ENCODE peak calls at places on chromosomes 11 and 22, in four cellular contexts. One of them, this sample, is unnamed.

GRCh38 chr11:101738494-101738893 is 154.7 kb upstream of the TRPC6 start:
- DNase-seq in choroid plexus epithelial cell: no peak
- DNase-seq in cardiac muscle cell: no peak
- DNase-seq in B cell: no peak
- DNase-seq in this sample: no peak

GRCh38 chr11:124082371-124082770 is 32.9 kb upstream of the VWA5A start:
- DNase-seq in choroid plexus epithelial cell: no peak
- DNase-seq in cardiac muscle cell: no peak
- DNase-seq in B cell: no peak
- DNase-seq in this sample: no peak

GRCh38 chr11:111846063-111846462 is 25.3 kb downstream of the ALG9 start:
- DNase-seq in choroid plexus epithelial cell: peak
- DNase-seq in cardiac muscle cell: no peak
- DNase-seq in B cell: no peak
- DNase-seq in this sample: no peak

GRCh38 chr11:126497581-126498109 is 142.2 kb downstream of the ST3GAL4 start:
- DNase-seq in choroid plexus epithelial cell: no peak
- DNase-seq in cardiac muscle cell: no peak
- DNase-seq in B cell: no peak
- DNase-seq in this sample: no peak

GRCh38 chr11:119643212-119643877 is 85.7 kb downstream of the NECTIN1 start:
- DNase-seq in choroid plexus epithelial cell: no peak
- DNase-seq in cardiac muscle cell: no peak
- DNase-seq in B cell: no peak
- DNase-seq in this sample: no peak

GRCh38 chr11:11502303-11502828 is 119.4 kb downstream of the GALNT18 start:
- DNase-seq in choroid plexus epithelial cell: no peak
- DNase-seq in cardiac muscle cell: peak
- DNase-seq in B cell: no peak
- DNase-seq in this sample: no peak

GRCh38 chr11:72721689-72722049 is 30.5 kb downstream of the ARAP1 start:
- DNase-seq in choroid plexus epithelial cell: peak
- DNase-seq in cardiac muscle cell: no peak
- DNase-seq in B cell: no peak
- DNase-seq in this sample: peak

GRCh38 chr22:47623056-47623739 is 860.7 kb downstream of the TBC1D22A start:
- DNase-seq in choroid plexus epithelial cell: no peak
- DNase-seq in cardiac muscle cell: no peak
- DNase-seq in B cell: no peak
- DNase-seq in this sample: no peak

GRCh38 chr11:34208266-34209135 is 103.1 kb downstream of the NAT10 start:
- DNase-seq in choroid plexus epithelial cell: peak
- DNase-seq in cardiac muscle cell: no peak
- DNase-seq in B cell: no peak
- DNase-seq in this sample: no peak

GRCh38 chr22:31241936-31242335 is 29.8 kb downstream of the LIMK2 start:
- DNase-seq in choroid plexus epithelial cell: peak
- DNase-seq in cardiac muscle cell: no peak
- DNase-seq in B cell: no peak
- DNase-seq in this sample: no peak

GRCh38 chr22:50014655-50015401 is 2.3 kb upstream of the IL17REL start:
- DNase-seq in choroid plexus epithelial cell: no peak
- DNase-seq in cardiac muscle cell: no peak
- DNase-seq in B cell: peak
- DNase-seq in this sample: no peak

GRCh38 chr11:844693-845644 is 2.3 kb downstream of the TSPAN4 start:
- DNase-seq in choroid plexus epithelial cell: peak
- DNase-seq in cardiac muscle cell: peak
- DNase-seq in B cell: peak
- DNase-seq in this sample: no peak

GRCh38 chr22:47052236-47053012 is 290.0 kb downstream of the TBC1D22A start:
- DNase-seq in choroid plexus epithelial cell: no peak
- DNase-seq in cardiac muscle cell: no peak
- DNase-seq in B cell: no peak
- DNase-seq in this sample: no peak

GRCh38 chr22:19656541-19657251 is 57.6 kb upstream of the SEPTIN5 start:
- DNase-seq in choroid plexus epithelial cell: no peak
- DNase-seq in cardiac muscle cell: no peak
- DNase-seq in B cell: no peak
- DNase-seq in this sample: no peak

GRCh38 chr22:36432592-36433317 is 45.0 kb upstream of the MYH9 start:
- DNase-seq in choroid plexus epithelial cell: peak
- DNase-seq in cardiac muscle cell: peak
- DNase-seq in B cell: no peak
- DNase-seq in this sample: no peak

DNA sequence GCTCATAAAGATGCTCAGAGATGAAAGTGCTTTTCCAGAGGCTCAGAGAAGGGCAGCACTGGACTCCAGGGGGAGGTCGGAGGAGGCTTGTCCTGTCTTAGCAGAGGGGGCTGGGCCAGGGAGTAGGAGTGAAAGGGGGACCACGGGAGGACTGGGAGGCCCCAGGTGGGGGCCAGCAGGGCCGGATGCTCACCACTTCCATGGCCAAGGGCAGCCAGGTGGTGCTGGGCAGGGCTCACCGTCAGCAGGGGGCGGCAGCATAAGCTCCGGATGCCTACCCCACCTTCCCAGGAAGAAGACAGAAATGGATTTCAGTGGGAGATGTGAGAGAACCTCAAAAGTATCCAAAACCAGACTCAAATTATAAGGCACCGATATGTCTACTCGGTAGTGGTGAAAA is 11.0 kb downstream of the RAB36 start:
- DNase-seq in choroid plexus epithelial cell: no peak
- DNase-seq in cardiac muscle cell: no peak
- DNase-seq in B cell: no peak
- DNase-seq in this sample: no peak
- TF ChIP-seq CTCF in choroid plexus epithelial cell: peak
- TF ChIP-seq CTCF in cardiac muscle cell: peak
- TF ChIP-seq CTCF in B cell: no peak
- TF ChIP-seq CTCF in this sample: no peak

GRCh38 chr22:37731804-37732471 is 35.1 kb downstream of the TRIOBP start:
- DNase-seq in choroid plexus epithelial cell: no peak
- DNase-seq in cardiac muscle cell: no peak
- DNase-seq in B cell: no peak
- DNase-seq in this sample: no peak
- TF ChIP-seq CTCF in choroid plexus epithelial cell: peak
- TF ChIP-seq CTCF in cardiac muscle cell: peak
- TF ChIP-seq CTCF in B cell: no peak
- TF ChIP-seq CTCF in this sample: no peak

GRCh38 chr11:32884770-32885384 is 7.7 kb upstream of the QSER1 start:
- DNase-seq in choroid plexus epithelial cell: peak
- DNase-seq in cardiac muscle cell: peak
- DNase-seq in B cell: no peak
- DNase-seq in this sample: no peak
- TF ChIP-seq CTCF in choroid plexus epithelial cell: peak
- TF ChIP-seq CTCF in cardiac muscle cell: peak
- TF ChIP-seq CTCF in B cell: peak
- TF ChIP-seq CTCF in this sample: peak

GRCh38 chr11:103659138-103659734 is 377.2 kb upstream of the DDI1 start:
- DNase-seq in choroid plexus epithelial cell: peak
- DNase-seq in cardiac muscle cell: peak
- DNase-seq in B cell: no peak
- DNase-seq in this sample: no peak
- TF ChIP-seq CTCF in choroid plexus epithelial cell: peak
- TF ChIP-seq CTCF in cardiac muscle cell: peak
- TF ChIP-seq CTCF in B cell: no peak
- TF ChIP-seq CTCF in this sample: no peak

GRCh38 chr11:133829566-133829965 is 15.7 kb downstream of the SPATA19 start:
- DNase-seq in choroid plexus epithelial cell: no peak
- DNase-seq in cardiac muscle cell: no peak
- DNase-seq in B cell: no peak
- DNase-seq in this sample: no peak

GRCh38 chr11:133825156-133825555 is 20.2 kb downstream of the SPATA19 start:
- DNase-seq in choroid plexus epithelial cell: no peak
- DNase-seq in cardiac muscle cell: no peak
- DNase-seq in B cell: no peak
- DNase-seq in this sample: no peak

GRCh38 chr11:133825666-133826065 is 19.6 kb downstream of the SPATA19 start:
- DNase-seq in choroid plexus epithelial cell: no peak
- DNase-seq in cardiac muscle cell: no peak
- DNase-seq in B cell: no peak
- DNase-seq in this sample: no peak

GRCh38 chr11:133828861-133829260 is 16.5 kb downstream of the SPATA19 start:
- DNase-seq in choroid plexus epithelial cell: no peak
- DNase-seq in cardiac muscle cell: no peak
- DNase-seq in B cell: no peak
- DNase-seq in this sample: no peak

DNA sequence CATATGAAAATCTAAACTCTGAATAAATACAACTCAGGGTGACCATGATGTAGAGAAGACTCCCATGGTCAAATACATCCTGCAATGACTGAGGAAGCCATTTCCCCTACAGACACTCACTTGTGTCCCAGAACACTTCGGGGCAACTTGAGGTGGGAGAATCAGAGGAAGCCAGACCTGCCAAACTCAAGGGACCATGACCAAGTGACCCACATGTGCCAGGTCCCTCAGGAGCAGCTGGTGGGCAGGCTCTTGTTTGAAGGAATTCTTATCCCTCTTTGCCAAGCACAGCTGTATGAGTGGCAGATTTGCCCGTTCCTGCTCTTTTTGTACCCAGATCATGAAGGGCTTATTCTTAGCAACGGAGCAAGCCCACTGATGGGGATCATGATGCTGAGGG is 17.8 kb downstream of the SPATA19 start:
- DNase-seq in choroid plexus epithelial cell: no peak
- DNase-seq in cardiac muscle cell: no peak
- DNase-seq in B cell: no peak
- DNase-seq in this sample: no peak
- TF ChIP-seq CTCF in choroid plexus epithelial cell: no peak
- TF ChIP-seq CTCF in cardiac muscle cell: no peak
- TF ChIP-seq CTCF in B cell: no peak
- TF ChIP-seq CTCF in this sample: no peak

GRCh38 chr11:3927129-3927796 is 71.8 kb downstream of the STIM1 start:
- DNase-seq in choroid plexus epithelial cell: no peak
- DNase-seq in cardiac muscle cell: no peak
- DNase-seq in B cell: no peak
- DNase-seq in this sample: no peak
- TF ChIP-seq CTCF in choroid plexus epithelial cell: no peak
- TF ChIP-seq CTCF in cardiac muscle cell: no peak
- TF ChIP-seq CTCF in B cell: no peak
- TF ChIP-seq CTCF in this sample: no peak

GRCh38 chr22:22787805-22788459 is 99.7 kb upstream of the IGLL5 start:
- DNase-seq in choroid plexus epithelial cell: peak
- DNase-seq in cardiac muscle cell: no peak
- DNase-seq in B cell: peak
- DNase-seq in this sample: peak

GRCh38 chr22:22789922-22790845 is 97.4 kb upstream of the IGLL5 start:
- DNase-seq in choroid plexus epithelial cell: no peak
- DNase-seq in cardiac muscle cell: no peak
- DNase-seq in B cell: no peak
- DNase-seq in this sample: no peak

GRCh38 chr22:22787151-22787550 is 100.5 kb upstream of the IGLL5 start:
- DNase-seq in choroid plexus epithelial cell: no peak
- DNase-seq in cardiac muscle cell: no peak
- DNase-seq in B cell: no peak
- DNase-seq in this sample: no peak

GRCh38 chr22:22789233-22789921 is 98.2 kb upstream of the IGLL5 start:
- DNase-seq in choroid plexus epithelial cell: no peak
- DNase-seq in cardiac muscle cell: no peak
- DNase-seq in B cell: no peak
- DNase-seq in this sample: no peak

GRCh38 chr22:22788460-22789037 is 99.1 kb upstream of the IGLL5 start:
- DNase-seq in choroid plexus epithelial cell: no peak
- DNase-seq in cardiac muscle cell: no peak
- DNase-seq in B cell: no peak
- DNase-seq in this sample: no peak
- TF ChIP-seq CTCF in choroid plexus epithelial cell: no peak
- TF ChIP-seq CTCF in cardiac muscle cell: no peak
- TF ChIP-seq CTCF in B cell: peak
- TF ChIP-seq CTCF in this sample: no peak

GRCh38 chr11:115133810-115134209 is 370.4 kb downstream of the CADM1 start:
- DNase-seq in choroid plexus epithelial cell: no peak
- DNase-seq in cardiac muscle cell: no peak
- DNase-seq in B cell: no peak
- DNase-seq in this sample: no peak

GRCh38 chr11:115129771-115130306 is 374.4 kb downstream of the CADM1 start:
- DNase-seq in choroid plexus epithelial cell: no peak
- DNase-seq in cardiac muscle cell: no peak
- DNase-seq in B cell: no peak
- DNase-seq in this sample: no peak

GRCh38 chr11:115135936-115136335 is 368.3 kb downstream of the CADM1 start:
- DNase-seq in choroid plexus epithelial cell: no peak
- DNase-seq in cardiac muscle cell: no peak
- DNase-seq in B cell: no peak
- DNase-seq in this sample: no peak

GRCh38 chr11:115134886-115135285 is 369.3 kb downstream of the CADM1 start:
- DNase-seq in choroid plexus epithelial cell: no peak
- DNase-seq in cardiac muscle cell: no peak
- DNase-seq in B cell: no peak
- DNase-seq in this sample: no peak

DNA sequence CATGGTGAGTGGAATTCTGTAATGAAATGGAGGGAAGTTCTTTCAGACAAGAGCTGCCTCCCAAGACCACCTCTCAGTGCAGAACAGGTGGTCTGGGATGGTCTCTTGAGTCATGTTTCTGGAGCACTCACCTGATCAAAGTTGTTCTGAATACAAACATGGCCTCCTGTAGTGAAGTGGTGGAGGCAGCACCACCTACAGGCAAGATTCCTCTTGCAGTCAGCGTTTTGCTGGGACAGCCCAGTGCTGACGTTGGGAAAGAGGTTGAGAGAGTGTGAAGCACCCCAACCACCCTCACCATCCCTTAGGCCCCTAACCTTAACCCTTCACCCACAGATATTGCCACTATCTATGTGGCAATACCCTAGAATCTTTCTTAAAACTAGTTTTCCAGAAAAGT is 371.4 kb downstream of the CADM1 start:
- DNase-seq in choroid plexus epithelial cell: peak
- DNase-seq in cardiac muscle cell: no peak
- DNase-seq in B cell: no peak
- DNase-seq in this sample: no peak
- TF ChIP-seq CTCF in choroid plexus epithelial cell: peak
- TF ChIP-seq CTCF in cardiac muscle cell: no peak
- TF ChIP-seq CTCF in B cell: no peak
- TF ChIP-seq CTCF in this sample: no peak

This sample was measured in natural killer cell.